ENCODE peak calls at places on chromosomes 1 and 21, in four cellular contexts. F is H1, C is HCT116, X is NB4. M is an unnamed sample.

GRCh38 chr1:18041107-18041506 is 66.5 kb upstream of the IGSF21 start:
- DNase-seq in F (no peak), C (no peak), X (peak; percentile 70), M (no peak)

GRCh38 chr1:202207292-202207691 is 13.7 kb downstream of the LGR6 start:
- DNase-seq in F (no peak), C (no peak), X (no peak), M (peak; percentile 34)

GRCh38 chr1:77048615-77049005 is 170.6 kb downstream of the PIGK start:
- DNase-seq in F (no peak), C (no peak), X (peak; percentile 3), M (no peak)

GRCh38 chr1:185681034-185681633 is 53.1 kb upstream of the HMCN1 start:
- DNase-seq in F (no peak), C (peak; percentile 45), X (peak; percentile 60), M (no peak)

GRCh38 chr21:29196021-29196663 is 65.7 kb downstream of the MAP3K7CL start:
- DNase-seq in F (no peak), C (peak; percentile 77), X (peak; percentile 95), M (no peak)

GRCh38 chr1:25810341-25811299 is 9.1 kb upstream of the MTFR1L start:
- DNase-seq in F (peak; percentile 100), C (no peak), X (peak; percentile 77), M (peak; percentile 96)

GRCh38 chr1:47624531-47624930 is 186.7 kb downstream of the FOXD2 start:
- DNase-seq in F (peak; percentile 55), C (peak; percentile 32), X (no peak), M (no peak)

GRCh38 chr1:178506669-178507068 is 6.2 kb upstream of the TEX35 start:
- DNase-seq in F (no peak), C (no peak), X (no peak), M (no peak)

GRCh38 chr1:203507836-203508235 is 13.9 kb downstream of the OPTC start:
- DNase-seq in F (no peak), C (no peak), X (no peak), M (no peak)

GRCh38 chr1:21324368-21325137 is 34.3 kb upstream of the ECE1 start:
- DNase-seq in F (no peak), C (peak; percentile 94), X (peak; percentile 94), M (no peak)

GRCh38 chr1:156896490-156897033 is 3.0 kb downstream of the PEAR1 start:
- DNase-seq in F (no peak), C (peak; percentile 46), X (no peak), M (no peak)

GRCh38 chr1:157639800-157640199 is 41.9 kb upstream of the FCRL4 start:
- DNase-seq in F (no peak), C (no peak), X (no peak), M (no peak)

GRCh38 chr1:214303106-214303505 is 22.1 kb downstream of the SMYD2 start:
- DNase-seq in F (no peak), C (no peak), X (peak; percentile 35), M (no peak)

GRCh38 chr1:167369933-167370332 is 148.4 kb downstream of the CD247 start:
- DNase-seq in F (no peak), C (no peak), X (no peak), M (no peak)

GRCh38 chr21:42037943-42038342 is 27.8 kb upstream of the ZBTB21 start:
- DNase-seq in F (no peak), C (no peak), X (peak; percentile 14), M (no peak)

GRCh38 chr1:23838401-23838866 is 13.2 kb upstream of the HMGCL start:
- DNase-seq in F (peak; percentile 78), C (peak; percentile 8), X (peak; percentile 87), M (peak; percentile 58)

GRCh38 chr1:219876798-219877209 is 51.6 kb downstream of the SLC30A10 start:
- DNase-seq in F (no peak), C (peak; percentile 23), X (peak; percentile 30), M (no peak)

GRCh38 chr1:87682565-87682964 is 353.9 kb downstream of the LMO4 start:
- DNase-seq in F (no peak), C (no peak), X (no peak), M (peak; percentile 19)

GRCh38 chr1:166166701-166167394 is at the start of gene FAM78B:
- DNase-seq in F (peak; percentile 77), C (peak; percentile 42), X (no peak), M (peak; percentile 58)

GRCh38 chr21:25568230-25568629 is 39.1 kb downstream of the MRPL39 start:
- DNase-seq in F (no peak), C (no peak), X (peak; percentile 2), M (no peak)

GRCh38 chr21:36768496-36768895 is 69.6 kb downstream of the SIM2 start:
- DNase-seq in F (no peak), C (no peak), X (no peak), M (no peak)

GRCh38 chr1:209238356-209238755 is 345.2 kb upstream of the CAMK1G start:
- DNase-seq in F (no peak), C (no peak), X (no peak), M (no peak)

GRCh38 chr1:89757532-89757931 is 63.3 kb upstream of the LRRC8D start:
- DNase-seq in F (no peak), C (no peak), X (peak; percentile 99), M (no peak)

GRCh38 chr1:22789356-22789994 is 78.8 kb downstream of the EPHB2 start:
- DNase-seq in F (no peak), C (no peak), X (no peak), M (no peak)

GRCh38 chr1:103267271-103267670 is 158.9 kb upstream of the COL11A1 start:
- DNase-seq in F (no peak), C (no peak), X (no peak), M (no peak)

GRCh38 chr1:58573138-58573537 is 3.9 kb downstream of the TACSTD2 start:
- DNase-seq in F (no peak), C (no peak), X (no peak), M (no peak)

GRCh38 chr1:61220531-61220930 is 138.2 kb downstream of the NFIA start:
- DNase-seq in F (no peak), C (no peak), X (no peak), M (no peak)

GRCh38 chr21:46226920-46227599 is 1.5 kb downstream of the LSS start:
- DNase-seq in F (no peak), C (no peak), X (peak; percentile 21), M (no peak)

GRCh38 chr1:1598051-1598719 is 1.8 kb downstream of the FNDC10 start:
- DNase-seq in F (no peak), C (no peak), X (peak; percentile 6), M (no peak)

GRCh38 chr21:32455548-32455947 is 43.0 kb downstream of the EVA1C start:
- DNase-seq in F (no peak), C (no peak), X (no peak), M (no peak)

GRCh38 chr1:229758101-229759036 is 132.3 kb downstream of the URB2 start:
- DNase-seq in F (no peak), C (no peak), X (no peak), M (no peak)

GRCh38 chr21:42535602-42536171 is 22.0 kb downstream of the SLC37A1 start:
- DNase-seq in F (no peak), C (no peak), X (no peak), M (no peak)

GRCh38 chr1:31663622-31664452 is 19.2 kb upstream of the PEF1 start:
- DNase-seq in F (peak; percentile 98), C (peak; percentile 13), X (peak; percentile 50), M (peak; percentile 89)

GRCh38 chr1:244049142-244049968 is 1.7 kb upstream of the ZBTB18 start:
- DNase-seq in F (no peak), C (no peak), X (peak; percentile 58), M (peak; percentile 55)

GRCh38 chr1:22832414-22832786 is 121.8 kb downstream of the EPHB2 start:
- DNase-seq in F (no peak), C (peak; percentile 80), X (no peak), M (no peak)

DNA sequence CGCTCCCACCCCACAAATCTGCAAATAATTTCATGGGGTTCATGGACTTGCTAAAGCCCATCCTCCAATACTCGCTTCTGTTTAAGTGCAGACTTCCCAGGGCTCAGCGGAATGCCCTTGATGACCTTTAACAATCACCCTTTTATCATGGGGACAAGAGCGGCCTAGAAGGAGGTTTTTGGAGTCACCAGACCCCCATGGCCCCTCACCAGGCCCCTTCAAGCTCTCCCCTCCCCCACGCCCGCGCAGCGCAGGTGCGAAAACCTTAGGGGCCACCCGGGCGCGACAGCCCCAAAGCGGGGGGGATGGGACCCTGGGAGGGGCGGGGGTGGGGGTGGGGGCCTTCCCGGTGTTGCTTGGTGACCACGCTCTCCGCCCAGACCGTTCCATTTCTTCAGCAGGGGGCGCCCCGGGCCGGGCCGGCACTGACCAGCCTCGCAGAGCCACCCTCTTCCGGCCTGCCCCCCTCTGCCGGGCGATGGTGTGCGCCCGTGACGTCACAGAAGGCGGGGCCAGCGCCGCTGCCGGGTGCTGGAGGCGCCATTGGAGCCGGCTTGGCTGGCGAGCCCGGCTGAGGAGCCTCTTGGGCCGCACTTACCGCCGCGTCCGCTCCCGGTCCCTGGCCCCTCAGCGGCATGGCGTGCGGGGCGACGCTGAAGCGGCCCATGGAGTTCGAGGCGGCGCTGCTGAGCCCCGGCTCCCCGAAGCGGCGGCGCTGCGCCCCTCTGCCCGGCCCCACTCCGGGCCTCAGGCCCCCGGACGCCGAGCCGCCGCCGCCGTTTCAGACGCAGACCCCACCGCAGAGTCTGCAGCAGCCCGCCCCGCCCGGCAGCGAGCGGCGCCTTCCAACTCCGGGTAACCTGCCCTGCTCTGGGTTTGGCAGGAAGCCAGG is at the start of gene AKIRIN1:
- DNase-seq in F (peak; percentile 99), C (peak; percentile 86), X (peak; percentile 97), M (peak; percentile 100)
- TF ChIP-seq MAX in F (peak; percentile 82), C (peak; percentile 88), X (peak; percentile 51), M (peak; percentile 68)

DNA sequence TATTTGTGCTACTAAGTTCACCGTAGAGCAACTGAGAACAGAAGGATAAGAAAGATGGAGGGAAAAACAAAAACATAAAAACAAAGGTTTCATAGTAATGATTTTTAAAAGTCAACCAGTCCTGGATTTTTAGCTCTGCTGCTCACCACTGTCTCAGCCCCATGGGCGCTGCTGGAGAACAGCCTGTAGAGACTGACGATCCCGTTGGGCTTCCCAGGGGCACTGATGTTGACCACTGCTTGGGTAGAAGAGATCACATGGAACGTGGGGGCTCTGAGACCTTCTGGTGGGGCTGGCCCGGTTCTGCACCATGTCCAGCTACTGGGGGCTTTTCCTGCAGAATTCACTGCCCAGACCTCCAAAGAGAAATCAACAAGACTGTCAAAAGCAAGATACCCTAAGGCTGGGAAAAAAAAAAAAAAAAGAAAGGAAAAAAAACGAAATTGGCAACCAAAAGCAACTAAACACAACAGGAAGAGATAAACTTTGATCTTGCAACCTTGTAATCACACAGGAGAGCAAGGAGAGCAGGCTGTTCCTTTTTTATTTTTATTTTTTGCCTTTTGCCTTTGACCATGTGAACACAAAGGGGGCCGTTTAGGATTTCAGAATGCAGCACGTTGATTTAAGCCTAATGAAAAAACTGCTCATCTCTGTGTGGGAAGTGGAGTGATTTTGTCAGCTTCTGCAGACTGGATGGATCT is 83.5 kb downstream of the KCTD3 start:
- DNase-seq in F (no peak), C (no peak), X (no peak), M (no peak)
- TF ChIP-seq MAX in F (no peak), C (no peak), X (no peak), M (no peak)

GRCh38 chr1:37630426-37631038 is 4.2 kb downstream of the RSPO1 start:
- DNase-seq in F (no peak), C (no peak), X (no peak), M (no peak)
- TF ChIP-seq MAX in F (no peak), C (no peak), X (no peak), M (no peak)

GRCh38 chr1:79976287-79976686 is 969.8 kb upstream of the ADGRL4 start:
- DNase-seq in F (no peak), C (no peak), X (no peak), M (no peak)

GRCh38 chr1:79981483-79981882 is 975.0 kb upstream of the ADGRL4 start:
- DNase-seq in F (no peak), C (no peak), X (no peak), M (no peak)

GRCh38 chr1:79982218-79982617 is 975.7 kb upstream of the ADGRL4 start:
- DNase-seq in F (no peak), C (no peak), X (no peak), M (no peak)
- TF ChIP-seq MAX in F (no peak), C (no peak), X (no peak), M (no peak)